ENCODE peak calls at places on chromosomes 13 and 19, in ten cellular contexts. D is SK-N-SH, Z is HCT116, X is transverse colon, K is GM23338, N is H1, W is breast epithelium, O is upper lobe of left lung, G is sigmoid colon, E is suprapubic skin. P is an unnamed sample.

GRCh38 chr19:14400913-14401312 is 18.2 kb downstream of the DDX39A start:
- DNase-seq in X (no peak), G (no peak), E (no peak), N (no peak), D (no peak), W (no peak), O (no peak), K (no peak), Z (no peak), P (no peak)

GRCh38 chr19:16531380-16531669 is 10.9 kb downstream of the CHERP start:
- DNase-seq in K (no peak), Z (no peak), D (no peak), N (no peak), O (no peak), E (no peak), X (no peak), W (no peak), G (no peak), P (no peak)

GRCh38 chr13:26695891-26696311 is 64.7 kb downstream of the GPR12 start:
- DNase-seq in N (no peak), X (no peak), W (no peak), O (no peak), G (no peak), Z (no peak), D (no peak), K (no peak), E (no peak), P (no peak)

GRCh38 chr19:3075605-3076431 is 13.5 kb upstream of the TLE5 start:
- DNase-seq in N (no peak), G (no peak), X (peak), K (peak), O (peak), Z (no peak), E (no peak), W (peak), D (peak), P (peak)

GRCh38 chr13:75407473-75407872 is 74.5 kb downstream of the TBC1D4 start:
- DNase-seq in D (no peak), G (no peak), X (no peak), W (no peak), N (no peak), Z (no peak), E (no peak), O (no peak), K (no peak), P (no peak)

GRCh38 chr19:54937926-54938325 is 9.4 kb downstream of the NLRP7 start:
- DNase-seq in O (no peak), E (no peak), N (no peak), W (no peak), Z (no peak), G (no peak), X (peak), D (no peak), K (no peak), P (no peak)

GRCh38 chr13:22938576-22938975 is 242.2 kb upstream of the SGCG start:
- DNase-seq in G (no peak), O (no peak), E (no peak), X (no peak), Z (no peak), W (no peak), N (no peak), K (no peak), D (no peak), P (no peak)

GRCh38 chr13:76597868-76598267 is 288.3 kb downstream of the KCTD12 start:
- DNase-seq in G (no peak), X (no peak), K (no peak), W (no peak), E (no peak), O (no peak), Z (no peak), N (no peak), D (no peak), P (no peak)

GRCh38 chr13:32545083-32545482 is 6.5 kb upstream of the N4BP2L2 start:
- DNase-seq in E (no peak), G (no peak), N (no peak), W (no peak), O (no peak), X (no peak), K (no peak), Z (no peak), D (no peak), P (no peak)

GRCh38 chr13:87052731-87053130 is 618.4 kb upstream of the SLITRK5 start:
- DNase-seq in Z (no peak), D (no peak), N (no peak), X (no peak), G (no peak), O (no peak), E (no peak), W (no peak), K (no peak), P (no peak)

GRCh38 chr19:15123900-15124299 is 16.7 kb downstream of the SYDE1 start:
- DNase-seq in E (no peak), O (no peak), G (peak), W (peak), D (peak), Z (no peak), K (no peak), X (peak), N (no peak), P (no peak)

GRCh38 chr19:29293736-29294342 is 80.9 kb upstream of the UQCRFS1 start:
- DNase-seq in N (no peak), E (no peak), K (no peak), X (no peak), D (no peak), O (peak), Z (no peak), G (no peak), W (no peak), P (no peak)

GRCh38 chr19:35086455-35086854 is 29.2 kb upstream of the FXYD3 start:
- DNase-seq in Z (no peak), G (no peak), N (no peak), W (no peak), K (no peak), X (no peak), O (no peak), D (no peak), E (no peak), P (peak)
- H3K27ac ChIP-seq in Z (no peak), G (no peak), N (no peak), W (no peak), K (no peak), X (no peak), O (no peak), D (no peak), E (no peak), P (peak)

DNA sequence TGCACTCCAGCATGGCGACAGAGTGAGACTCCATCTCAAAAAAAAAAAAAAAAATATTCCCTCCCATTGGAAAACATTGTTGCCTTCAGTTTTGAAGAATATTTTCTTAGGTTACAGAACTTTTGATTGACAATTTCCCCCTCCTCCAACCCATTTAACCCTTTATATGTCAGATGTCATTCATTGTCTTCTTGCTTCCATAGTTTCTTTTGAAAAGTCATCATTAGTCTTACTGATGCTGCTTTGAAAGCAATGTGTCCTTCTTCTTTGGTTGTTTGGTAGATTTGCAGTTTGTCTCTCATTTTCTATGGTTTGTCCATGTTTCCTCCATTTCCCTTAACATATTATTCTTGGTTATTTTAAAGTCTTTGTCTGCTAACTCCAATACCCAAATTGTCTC is 25.4 kb downstream of the ZNF558 start:
- DNase-seq in Z (no peak), O (no peak), N (no peak), G (no peak), E (no peak), W (no peak), K (no peak), X (no peak), D (no peak), P (no peak)
- H3K4me3 ChIP-seq in Z (no peak), O (no peak), N (no peak), G (no peak), E (no peak), W (no peak), K (no peak), X (no peak), D (no peak), P (no peak)

DNA sequence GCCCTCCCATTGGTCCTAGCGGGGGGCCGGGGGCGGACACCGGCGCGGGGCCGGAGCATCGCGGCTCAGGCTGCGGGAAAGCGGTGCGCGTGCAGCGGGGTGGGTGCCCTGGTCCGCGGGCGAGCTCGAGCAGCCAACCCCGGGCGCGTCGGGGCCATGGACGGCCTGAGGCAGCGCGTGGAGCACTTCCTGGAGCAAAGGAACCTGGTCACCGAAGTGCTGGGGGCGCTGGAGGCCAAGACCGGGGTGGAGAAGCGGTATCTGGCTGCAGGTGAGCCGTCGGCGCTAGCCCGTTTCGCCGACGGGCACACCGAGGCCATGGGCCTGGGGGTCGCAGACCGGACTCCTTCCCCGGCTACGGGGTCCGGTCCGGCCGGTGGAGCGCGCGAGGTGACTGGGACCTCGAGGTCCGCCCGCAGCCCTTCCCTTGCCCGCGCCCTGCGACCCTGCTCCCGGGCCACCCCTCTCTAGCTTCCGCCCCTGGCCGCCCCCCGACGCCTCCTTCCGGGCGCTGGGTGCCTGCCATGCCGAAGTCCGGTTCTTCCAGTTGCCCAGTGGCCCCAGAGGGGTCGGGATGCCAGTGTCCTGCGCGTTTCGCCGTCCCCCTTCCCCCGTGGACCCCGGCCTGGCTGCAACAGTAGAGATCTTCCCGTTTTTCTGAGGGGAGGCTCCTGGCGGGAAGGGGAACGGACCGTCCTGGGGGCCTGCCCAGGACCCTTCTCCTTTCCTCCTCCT is at the start of gene REEP6:
- DNase-seq in O (no peak), Z (no peak), W (no peak), K (no peak), E (no peak), D (peak), N (no peak), G (no peak), X (no peak), P (no peak)
- TF ChIP-seq POLR2AphosphoS5 in O (no peak), Z (peak), W (no peak), K (peak), E (no peak), D (peak), N (peak), G (no peak), X (no peak), P (peak)

DNA sequence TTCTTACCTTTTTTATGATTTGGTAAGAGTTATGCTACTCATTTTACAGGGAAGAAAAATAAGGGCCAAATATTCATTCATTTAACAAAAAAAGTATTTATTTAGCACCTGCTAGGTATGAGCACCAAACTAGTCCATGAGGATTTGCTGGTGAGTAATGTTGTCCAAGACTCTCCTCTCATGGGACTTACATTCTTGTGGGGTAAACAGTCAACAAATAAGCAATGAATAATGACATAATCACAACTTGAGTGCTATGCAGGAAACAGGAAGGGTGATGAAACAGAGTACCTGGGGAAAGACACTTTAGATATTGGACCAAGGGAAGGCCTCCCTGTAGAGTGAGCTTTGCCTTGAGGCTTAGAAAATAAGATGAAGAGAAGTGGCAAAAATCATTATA is 294.7 kb upstream of the NBEA start:
- DNase-seq in D (no peak), K (no peak), N (no peak), Z (no peak), G (no peak), O (no peak), X (no peak), E (no peak), W (no peak), P (no peak)
- H3K27ac ChIP-seq in D (no peak), K (no peak), N (no peak), Z (no peak), G (no peak), O (no peak), X (no peak), E (no peak), W (no peak), P (no peak)

P was measured in spleen.